ENCODE peak calls at places on chromosomes 16 and 17, in four cellular contexts. One of them, this sample, is unnamed.

GRCh38 chr16:35176449-35176848 is 1717.0 kb downstream of the TP53TG3F start:
- DNase-seq in left lung: no peak
- DNase-seq in tibial nerve: no peak
- DNase-seq in GM20000: no peak
- DNase-seq in this sample: no peak

GRCh38 chr16:19899605-19899955 is 14.9 kb upstream of the GPRC5B start:
- DNase-seq in tibial nerve: no peak
- DNase-seq in GM20000: no peak
- DNase-seq in left lung: no peak
- DNase-seq in this sample: no peak

GRCh38 chr16:8567355-8568230 is 22.7 kb downstream of the TMEM114 start:
- DNase-seq in GM20000: peak; percentile 84
- DNase-seq in tibial nerve: peak; percentile 38
- DNase-seq in left lung: peak; percentile 63
- DNase-seq in this sample: peak; percentile 65

GRCh38 chr16:67463059-67463458 is 17.9 kb downstream of the ATP6V0D1 start:
- DNase-seq in GM20000: no peak
- DNase-seq in left lung: no peak
- DNase-seq in tibial nerve: no peak
- DNase-seq in this sample: no peak

GRCh38 chr17:78562734-78563133 is 14.5 kb downstream of the DNAH17 start:
- DNase-seq in left lung: no peak
- DNase-seq in tibial nerve: no peak
- DNase-seq in GM20000: no peak
- DNase-seq in this sample: no peak

GRCh38 chr16:87965417-87965816 is 14.2 kb downstream of the BANP start:
- DNase-seq in left lung: no peak
- DNase-seq in GM20000: no peak
- DNase-seq in tibial nerve: no peak
- DNase-seq in this sample: no peak

GRCh38 chr16:90077757-90078593 is 844 bp upstream of the PRDM7 start:
- DNase-seq in tibial nerve: no peak
- DNase-seq in GM20000: peak; percentile 39
- DNase-seq in left lung: no peak
- DNase-seq in this sample: no peak

GRCh38 chr17:13393841-13394710 is 207.7 kb downstream of the HS3ST3A1 start:
- DNase-seq in GM20000: no peak
- DNase-seq in tibial nerve: no peak
- DNase-seq in left lung: no peak
- DNase-seq in this sample: no peak

GRCh38 chr16:87723224-87723619 is 42.6 kb downstream of the KLHDC4 start:
- DNase-seq in GM20000: peak; percentile 81
- DNase-seq in tibial nerve: peak; percentile 40
- DNase-seq in left lung: peak; percentile 66
- DNase-seq in this sample: peak; percentile 50

GRCh38 chr17:41494524-41494923 is 4.8 kb upstream of the KRT36 start:
- DNase-seq in left lung: no peak
- DNase-seq in GM20000: no peak
- DNase-seq in tibial nerve: no peak
- DNase-seq in this sample: no peak

GRCh38 chr16:30884760-30885159 is 9.1 kb downstream of the BCL7C start:
- DNase-seq in tibial nerve: no peak
- DNase-seq in left lung: no peak
- DNase-seq in GM20000: peak; percentile 58
- DNase-seq in this sample: no peak

GRCh38 chr17:39217734-39218369 is 7.9 kb downstream of the STAC2 start:
- DNase-seq in tibial nerve: no peak
- DNase-seq in GM20000: no peak
- DNase-seq in left lung: no peak
- DNase-seq in this sample: no peak

GRCh38 chr17:67139784-67140665 is 95.7 kb downstream of the CACNG1 start:
- DNase-seq in left lung: no peak
- DNase-seq in tibial nerve: no peak
- DNase-seq in GM20000: no peak
- DNase-seq in this sample: no peak

GRCh38 chr17:4066210-4066609 is 76.6 kb downstream of the ZZEF1 start:
- DNase-seq in GM20000: no peak
- DNase-seq in tibial nerve: no peak
- DNase-seq in left lung: no peak
- DNase-seq in this sample: no peak

GRCh38 chr17:71224824-71225575 is 895.8 kb upstream of the SOX9 start:
- DNase-seq in GM20000: no peak
- DNase-seq in tibial nerve: no peak
- DNase-seq in left lung: no peak
- DNase-seq in this sample: no peak

GRCh38 chr17:14845562-14846335 is 419.4 kb downstream of the PMP22 start:
- DNase-seq in left lung: no peak
- DNase-seq in GM20000: no peak
- DNase-seq in tibial nerve: no peak
- DNase-seq in this sample: no peak

GRCh38 chr16:10981697-10982216 is 37.4 kb downstream of the CLEC16A start:
- DNase-seq in tibial nerve: no peak
- DNase-seq in left lung: no peak
- DNase-seq in GM20000: peak; percentile 67
- DNase-seq in this sample: no peak

GRCh38 chr16:1363501-1364041 is 11.8 kb downstream of the GNPTG start:
- DNase-seq in tibial nerve: no peak
- DNase-seq in left lung: no peak
- DNase-seq in GM20000: peak; percentile 91
- DNase-seq in this sample: peak; percentile 65

GRCh38 chr17:18362509-18363020 is 785 bp downstream of the SHMT1 start:
- DNase-seq in left lung: peak; percentile 81
- DNase-seq in GM20000: no peak
- DNase-seq in tibial nerve: peak; percentile 63
- DNase-seq in this sample: no peak

GRCh38 chr16:2213817-2214720 is 571 bp downstream of the PGP start:
- DNase-seq in GM20000: no peak
- DNase-seq in tibial nerve: no peak
- DNase-seq in left lung: no peak
- DNase-seq in this sample: no peak

GRCh38 chr17:15285466-15285865 is 20.3 kb upstream of the PMP22 start:
- DNase-seq in GM20000: no peak
- DNase-seq in left lung: no peak
- DNase-seq in tibial nerve: no peak
- DNase-seq in this sample: no peak

GRCh38 chr16:18931756-18932155 is 5.5 kb upstream of the SMG1 start:
- DNase-seq in left lung: no peak
- DNase-seq in tibial nerve: no peak
- DNase-seq in GM20000: peak; percentile 18
- DNase-seq in this sample: no peak

GRCh38 chr17:76540381-76541300 is 797 bp downstream of the PRCD start:
- DNase-seq in left lung: peak; percentile 95
- DNase-seq in tibial nerve: peak; percentile 91
- DNase-seq in GM20000: peak; percentile 84
- DNase-seq in this sample: no peak

GRCh38 chr17:67449885-67450755 is 73.0 kb downstream of the PITPNC1 start:
- DNase-seq in left lung: no peak
- DNase-seq in tibial nerve: no peak
- DNase-seq in GM20000: no peak
- DNase-seq in this sample: no peak

GRCh38 chr17:57256708-57257112 is 387 bp downstream of the MSI2 start:
- DNase-seq in left lung: peak; percentile 37
- DNase-seq in tibial nerve: no peak
- DNase-seq in GM20000: peak; percentile 32
- DNase-seq in this sample: no peak

GRCh38 chr16:47925811-47926460 is 229.9 kb downstream of the ABCC12 start:
- DNase-seq in GM20000: no peak
- DNase-seq in tibial nerve: no peak
- DNase-seq in left lung: no peak
- DNase-seq in this sample: no peak

GRCh38 chr17:65707780-65708179 is 146.3 kb upstream of the AXIN2 start:
- DNase-seq in GM20000: no peak
- DNase-seq in tibial nerve: no peak
- DNase-seq in left lung: no peak
- DNase-seq in this sample: no peak

GRCh38 chr17:39209317-39210092 is 9.4 kb downstream of the RPL19 start:
- DNase-seq in left lung: peak; percentile 83
- DNase-seq in tibial nerve: peak; percentile 37
- DNase-seq in GM20000: peak; percentile 52
- DNase-seq in this sample: peak; percentile 69

GRCh38 chr17:35376245-35376644 is 2.8 kb upstream of the SLFN11 start:
- DNase-seq in tibial nerve: no peak
- DNase-seq in left lung: no peak
- DNase-seq in GM20000: no peak
- DNase-seq in this sample: no peak

GRCh38 chr17:31724026-31724425 is 135.0 kb downstream of the COPRS start:
- DNase-seq in left lung: no peak
- DNase-seq in GM20000: no peak
- DNase-seq in tibial nerve: no peak
- DNase-seq in this sample: no peak

GRCh38 chr16:3822366-3823045 is 58.0 kb downstream of the CREBBP start:
- DNase-seq in left lung: no peak
- DNase-seq in GM20000: no peak
- DNase-seq in tibial nerve: no peak
- DNase-seq in this sample: no peak

GRCh38 chr17:6187836-6188235 is 117.7 kb downstream of the WSCD1 start:
- DNase-seq in GM20000: no peak
- DNase-seq in left lung: no peak
- DNase-seq in tibial nerve: no peak
- DNase-seq in this sample: no peak

DNA sequence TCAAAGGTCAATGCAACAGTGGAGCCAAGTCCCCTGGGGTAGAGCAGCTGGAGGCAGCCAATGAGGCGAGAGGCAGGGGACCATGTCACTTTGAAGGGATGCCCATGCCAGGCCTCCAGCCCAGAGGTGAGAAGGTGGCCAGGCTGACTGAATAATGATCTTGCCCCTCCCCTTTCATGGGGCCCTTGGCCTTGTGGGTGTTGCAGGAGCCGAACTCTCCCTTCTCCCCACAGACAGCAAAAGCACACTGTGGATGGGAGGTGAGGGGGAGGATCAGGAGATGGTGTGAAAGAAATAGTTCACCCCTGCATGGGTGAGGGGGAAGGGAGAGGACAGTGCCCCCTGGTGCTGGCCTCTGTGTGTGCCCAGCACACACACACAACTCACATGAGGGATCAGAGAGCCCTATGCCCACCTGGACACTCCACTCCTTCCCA is 15.8 kb upstream of the TBX21 start:
- DNase-seq in GM20000: no peak
- DNase-seq in tibial nerve: no peak
- DNase-seq in left lung: no peak
- DNase-seq in this sample: no peak
- TF ChIP-seq CTCF in GM20000: peak; percentile 37
- TF ChIP-seq CTCF in tibial nerve: peak; percentile 8
- TF ChIP-seq CTCF in left lung: no peak
- TF ChIP-seq CTCF in this sample: peak; percentile 49

GRCh38 chr16:12349950-12350842 is 373.7 kb downstream of the SNX29 start:
- DNase-seq in GM20000: no peak
- DNase-seq in tibial nerve: no peak
- DNase-seq in left lung: no peak
- DNase-seq in this sample: no peak

GRCh38 chr16:12354296-12354818 is 377.8 kb downstream of the SNX29 start:
- DNase-seq in tibial nerve: no peak
- DNase-seq in left lung: no peak
- DNase-seq in GM20000: no peak
- DNase-seq in this sample: no peak

GRCh38 chr16:12348733-12349704 is 372.5 kb downstream of the SNX29 start:
- DNase-seq in left lung: no peak
- DNase-seq in tibial nerve: no peak
- DNase-seq in GM20000: no peak
- DNase-seq in this sample: no peak

GRCh38 chr16:12347365-12347764 is 370.8 kb downstream of the SNX29 start:
- DNase-seq in GM20000: no peak
- DNase-seq in tibial nerve: no peak
- DNase-seq in left lung: no peak
- DNase-seq in this sample: no peak

DNA sequence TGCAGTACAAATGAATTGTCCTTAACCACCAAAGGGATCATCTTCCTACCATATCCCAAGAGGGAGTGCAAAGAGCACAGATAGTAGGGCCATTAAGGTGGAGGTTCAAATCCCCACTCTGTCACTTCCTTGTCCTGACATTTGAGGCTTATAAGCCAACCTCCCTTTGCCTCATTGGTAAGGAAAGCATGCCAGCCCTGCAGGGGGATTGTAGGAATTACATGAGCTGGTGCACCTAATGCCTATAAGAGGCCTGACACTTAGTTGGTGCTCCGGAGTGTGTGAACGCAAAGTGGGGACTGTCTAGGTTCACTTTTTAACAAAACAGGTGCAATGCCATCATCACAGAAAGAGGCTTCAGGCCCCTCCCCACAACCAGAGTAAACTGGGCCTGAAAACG is 374.4 kb downstream of the SNX29 start:
- DNase-seq in GM20000: no peak
- DNase-seq in tibial nerve: no peak
- DNase-seq in left lung: no peak
- DNase-seq in this sample: no peak
- TF ChIP-seq CTCF in GM20000: no peak
- TF ChIP-seq CTCF in tibial nerve: no peak
- TF ChIP-seq CTCF in left lung: no peak
- TF ChIP-seq CTCF in this sample: no peak

DNA sequence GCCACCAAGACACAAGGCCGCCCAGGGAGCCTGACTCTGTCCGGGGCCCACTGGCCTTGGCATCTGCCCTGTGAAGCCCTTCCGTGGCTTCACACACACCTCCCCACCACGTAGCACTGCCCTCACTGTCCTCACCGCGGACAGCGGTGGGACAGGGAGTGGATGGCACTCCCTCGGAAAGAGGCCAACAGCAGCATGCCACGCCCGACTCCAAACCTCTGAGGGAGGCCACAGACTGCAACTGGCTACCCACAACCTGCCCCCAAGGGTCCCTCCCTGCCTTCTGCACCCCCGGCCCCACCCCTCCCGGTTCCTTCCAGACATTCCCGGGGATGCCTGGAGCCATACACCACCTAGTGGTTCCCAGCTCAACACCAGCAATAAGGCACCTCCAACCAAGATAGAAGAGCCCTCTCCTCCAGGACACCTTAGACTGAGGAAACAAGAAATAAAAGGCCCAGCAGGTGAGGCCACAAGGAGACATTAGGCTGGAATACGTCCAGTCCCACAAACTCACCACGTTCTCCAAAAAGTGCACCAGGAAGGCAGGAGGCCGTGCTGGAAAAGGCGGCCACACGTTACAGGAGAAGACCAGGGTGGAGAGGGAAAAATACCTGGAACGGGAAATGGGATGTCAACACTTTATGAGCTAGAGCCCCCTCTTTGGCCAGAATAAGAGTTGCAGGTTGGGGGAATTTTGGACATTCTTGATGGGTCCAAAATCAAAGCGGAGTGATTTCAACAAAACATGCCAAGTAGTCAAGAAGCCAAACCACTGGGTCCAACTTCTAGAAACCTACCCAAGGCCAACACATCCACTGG is 310.0 kb downstream of the SOX9 start:
- DNase-seq in left lung: no peak
- DNase-seq in tibial nerve: no peak
- DNase-seq in GM20000: no peak
- DNase-seq in this sample: no peak
- TF ChIP-seq CTCF in left lung: no peak
- TF ChIP-seq CTCF in tibial nerve: no peak
- TF ChIP-seq CTCF in GM20000: no peak
- TF ChIP-seq CTCF in this sample: no peak

DNA sequence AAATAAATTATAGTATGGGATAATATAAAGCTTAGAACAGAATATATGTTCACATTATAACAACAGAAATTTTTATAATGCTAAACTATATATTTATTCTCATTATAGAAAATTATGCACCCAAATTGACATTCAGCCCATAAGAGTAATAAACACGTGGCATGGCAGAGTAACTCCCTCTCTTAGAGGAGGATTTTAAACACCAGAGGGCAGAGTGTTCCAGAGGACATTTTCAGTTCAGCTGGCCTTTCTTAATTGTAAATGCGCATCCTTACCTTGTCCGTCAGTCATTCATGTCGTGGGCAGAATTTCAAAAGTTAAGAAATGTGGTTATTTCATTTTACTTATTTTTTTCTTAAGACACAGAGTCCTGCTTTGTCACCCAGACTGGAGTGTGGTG is 147.1 kb downstream of the TANC2 start:
- DNase-seq in GM20000: peak; percentile 14
- DNase-seq in left lung: no peak
- DNase-seq in tibial nerve: no peak
- DNase-seq in this sample: no peak
- TF ChIP-seq CTCF in GM20000: peak; percentile 20
- TF ChIP-seq CTCF in left lung: no peak
- TF ChIP-seq CTCF in tibial nerve: no peak
- TF ChIP-seq CTCF in this sample: no peak

This sample was measured in natural killer cell.